ENCODE peak calls at places on chromosomes 3 and 15, in eight cellular contexts. One of them, this sample, is unnamed.

GRCh38 chr3:188151438-188151837 is 2.5 kb upstream of the LPP start:
- DNase-seq in mammary epithelial cell: no peak
- DNase-seq in GM23338: no peak
- DNase-seq in HCT116: no peak
- DNase-seq in fibroblast of pulmonary artery: peak
- DNase-seq in dorsolateral prefrontal cortex: no peak
- DNase-seq in choroid plexus epithelial cell: peak
- DNase-seq in GM13977: no peak
- DNase-seq in this sample: no peak

GRCh38 chr3:53498993-53499641 is 4.7 kb downstream of the CACNA1D start:
- DNase-seq in mammary epithelial cell: no peak
- DNase-seq in GM23338: peak
- DNase-seq in HCT116: no peak
- DNase-seq in fibroblast of pulmonary artery: no peak
- DNase-seq in dorsolateral prefrontal cortex: no peak
- DNase-seq in choroid plexus epithelial cell: no peak
- DNase-seq in GM13977: no peak
- DNase-seq in this sample: no peak

GRCh38 chr3:122955916-122956684 is 71.5 kb downstream of the SEMA5B start:
- DNase-seq in mammary epithelial cell: no peak
- DNase-seq in GM23338: no peak
- DNase-seq in HCT116: no peak
- DNase-seq in fibroblast of pulmonary artery: no peak
- DNase-seq in dorsolateral prefrontal cortex: no peak
- DNase-seq in choroid plexus epithelial cell: no peak
- DNase-seq in GM13977: no peak
- DNase-seq in this sample: no peak

GRCh38 chr3:178306427-178307115 is 229.7 kb upstream of the KCNMB2 start:
- DNase-seq in mammary epithelial cell: no peak
- DNase-seq in GM23338: no peak
- DNase-seq in HCT116: no peak
- DNase-seq in fibroblast of pulmonary artery: no peak
- DNase-seq in dorsolateral prefrontal cortex: no peak
- DNase-seq in choroid plexus epithelial cell: no peak
- DNase-seq in GM13977: no peak
- DNase-seq in this sample: no peak

GRCh38 chr3:128492353-128493220 is at the start of gene GATA2:
- DNase-seq in mammary epithelial cell: no peak
- DNase-seq in GM23338: peak
- DNase-seq in HCT116: no peak
- DNase-seq in fibroblast of pulmonary artery: no peak
- DNase-seq in dorsolateral prefrontal cortex: no peak
- DNase-seq in choroid plexus epithelial cell: no peak
- DNase-seq in GM13977: no peak
- DNase-seq in this sample: peak

GRCh38 chr3:170806676-170807075 is 63.3 kb downstream of the RPL22L1 start:
- DNase-seq in mammary epithelial cell: peak
- DNase-seq in GM23338: no peak
- DNase-seq in HCT116: no peak
- DNase-seq in fibroblast of pulmonary artery: no peak
- DNase-seq in dorsolateral prefrontal cortex: no peak
- DNase-seq in choroid plexus epithelial cell: no peak
- DNase-seq in GM13977: no peak
- DNase-seq in this sample: no peak

GRCh38 chr15:44308415-44308814 is 19.9 kb downstream of the GOLM2 start:
- DNase-seq in mammary epithelial cell: no peak
- DNase-seq in GM23338: no peak
- DNase-seq in HCT116: no peak
- DNase-seq in fibroblast of pulmonary artery: no peak
- DNase-seq in dorsolateral prefrontal cortex: no peak
- DNase-seq in choroid plexus epithelial cell: no peak
- DNase-seq in GM13977: peak
- DNase-seq in this sample: no peak

GRCh38 chr15:28043625-28044520 is 55.2 kb downstream of the OCA2 start:
- DNase-seq in mammary epithelial cell: no peak
- DNase-seq in GM23338: no peak
- DNase-seq in HCT116: no peak
- DNase-seq in fibroblast of pulmonary artery: no peak
- DNase-seq in dorsolateral prefrontal cortex: no peak
- DNase-seq in choroid plexus epithelial cell: no peak
- DNase-seq in GM13977: no peak
- DNase-seq in this sample: no peak

GRCh38 chr3:58093573-58094195 is 85.5 kb downstream of the FLNB start:
- DNase-seq in mammary epithelial cell: peak
- DNase-seq in GM23338: no peak
- DNase-seq in HCT116: no peak
- DNase-seq in fibroblast of pulmonary artery: peak
- DNase-seq in dorsolateral prefrontal cortex: no peak
- DNase-seq in choroid plexus epithelial cell: peak
- DNase-seq in GM13977: no peak
- DNase-seq in this sample: no peak

GRCh38 chr15:36447373-36447772 is 132.1 kb upstream of the CDIN1 start:
- DNase-seq in mammary epithelial cell: no peak
- DNase-seq in GM23338: no peak
- DNase-seq in HCT116: no peak
- DNase-seq in fibroblast of pulmonary artery: no peak
- DNase-seq in dorsolateral prefrontal cortex: no peak
- DNase-seq in choroid plexus epithelial cell: no peak
- DNase-seq in GM13977: no peak
- DNase-seq in this sample: no peak

GRCh38 chr3:106006001-106006400 is 137.2 kb upstream of the CBLB start:
- DNase-seq in mammary epithelial cell: peak
- DNase-seq in GM23338: no peak
- DNase-seq in HCT116: no peak
- DNase-seq in fibroblast of pulmonary artery: peak
- DNase-seq in dorsolateral prefrontal cortex: no peak
- DNase-seq in choroid plexus epithelial cell: peak
- DNase-seq in GM13977: no peak
- DNase-seq in this sample: no peak

GRCh38 chr15:60005352-60006202 is 1.5 kb downstream of the FOXB1 start:
- DNase-seq in mammary epithelial cell: no peak
- DNase-seq in GM23338: peak
- DNase-seq in HCT116: no peak
- DNase-seq in fibroblast of pulmonary artery: no peak
- DNase-seq in dorsolateral prefrontal cortex: no peak
- DNase-seq in choroid plexus epithelial cell: no peak
- DNase-seq in GM13977: peak
- DNase-seq in this sample: no peak

GRCh38 chr3:184158394-184158793 is 3.2 kb downstream of the DVL3 start:
- DNase-seq in mammary epithelial cell: no peak
- DNase-seq in GM23338: no peak
- DNase-seq in HCT116: no peak
- DNase-seq in fibroblast of pulmonary artery: no peak
- DNase-seq in dorsolateral prefrontal cortex: no peak
- DNase-seq in choroid plexus epithelial cell: no peak
- DNase-seq in GM13977: no peak
- DNase-seq in this sample: no peak
- TF ChIP-seq CTCF in mammary epithelial cell: no peak
- TF ChIP-seq CTCF in GM23338: no peak
- TF ChIP-seq CTCF in HCT116: no peak
- TF ChIP-seq CTCF in fibroblast of pulmonary artery: no peak
- TF ChIP-seq CTCF in dorsolateral prefrontal cortex: no peak
- TF ChIP-seq CTCF in choroid plexus epithelial cell: no peak
- TF ChIP-seq CTCF in GM13977: no peak
- TF ChIP-seq CTCF in this sample: no peak

DNA sequence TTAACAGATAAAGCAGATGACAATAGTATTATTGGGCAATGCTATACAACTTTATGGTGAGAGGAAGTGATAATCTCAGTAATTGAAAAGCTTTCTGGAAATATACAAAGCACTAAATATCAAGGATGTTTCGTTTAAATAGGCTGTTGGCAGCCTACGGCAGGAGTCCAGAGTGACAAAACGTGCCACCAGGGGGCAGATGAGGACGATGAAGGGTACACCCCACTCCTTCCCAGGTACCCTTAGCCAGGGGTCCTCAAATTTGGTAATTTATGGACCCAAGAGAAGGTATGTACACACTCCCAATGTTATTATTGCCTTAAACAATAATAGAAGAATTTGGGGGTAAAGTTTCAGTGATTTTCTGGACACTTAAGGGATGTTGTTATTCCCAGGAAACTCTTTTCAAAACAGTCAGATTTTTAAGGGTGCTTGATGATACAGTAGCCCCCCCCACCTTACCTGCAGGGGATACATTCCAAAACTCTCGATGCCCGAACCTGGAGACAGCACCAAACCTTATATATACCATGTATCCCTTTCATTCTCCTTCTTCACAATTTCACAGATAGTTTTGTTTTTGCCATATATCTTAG is 1.4 kb upstream of the MAGEL2 start:
- DNase-seq in mammary epithelial cell: no peak
- DNase-seq in GM23338: peak
- DNase-seq in HCT116: no peak
- DNase-seq in fibroblast of pulmonary artery: peak
- DNase-seq in dorsolateral prefrontal cortex: peak
- DNase-seq in choroid plexus epithelial cell: peak
- DNase-seq in GM13977: no peak
- DNase-seq in this sample: no peak
- TF ChIP-seq CTCF in mammary epithelial cell: peak
- TF ChIP-seq CTCF in GM23338: peak
- TF ChIP-seq CTCF in HCT116: no peak
- TF ChIP-seq CTCF in fibroblast of pulmonary artery: peak
- TF ChIP-seq CTCF in dorsolateral prefrontal cortex: peak
- TF ChIP-seq CTCF in choroid plexus epithelial cell: peak
- TF ChIP-seq CTCF in GM13977: peak
- TF ChIP-seq CTCF in this sample: peak

GRCh38 chr15:78421241-78421994 is 16.6 kb upstream of the IREB2 start:
- DNase-seq in mammary epithelial cell: no peak
- DNase-seq in GM23338: no peak
- DNase-seq in HCT116: no peak
- DNase-seq in fibroblast of pulmonary artery: no peak
- DNase-seq in dorsolateral prefrontal cortex: no peak
- DNase-seq in choroid plexus epithelial cell: no peak
- DNase-seq in GM13977: no peak
- DNase-seq in this sample: no peak

GRCh38 chr15:78422571-78423340 is 15.3 kb upstream of the IREB2 start:
- DNase-seq in mammary epithelial cell: peak
- DNase-seq in GM23338: peak
- DNase-seq in HCT116: peak
- DNase-seq in fibroblast of pulmonary artery: peak
- DNase-seq in dorsolateral prefrontal cortex: peak
- DNase-seq in choroid plexus epithelial cell: peak
- DNase-seq in GM13977: peak
- DNase-seq in this sample: no peak

GRCh38 chr15:78420220-78420619 is 17.8 kb upstream of the IREB2 start:
- DNase-seq in mammary epithelial cell: no peak
- DNase-seq in GM23338: no peak
- DNase-seq in HCT116: no peak
- DNase-seq in fibroblast of pulmonary artery: no peak
- DNase-seq in dorsolateral prefrontal cortex: no peak
- DNase-seq in choroid plexus epithelial cell: no peak
- DNase-seq in GM13977: no peak
- DNase-seq in this sample: no peak

GRCh38 chr15:78419331-78419730 is 18.7 kb upstream of the IREB2 start:
- DNase-seq in mammary epithelial cell: no peak
- DNase-seq in GM23338: no peak
- DNase-seq in HCT116: no peak
- DNase-seq in fibroblast of pulmonary artery: no peak
- DNase-seq in dorsolateral prefrontal cortex: no peak
- DNase-seq in choroid plexus epithelial cell: no peak
- DNase-seq in GM13977: no peak
- DNase-seq in this sample: no peak

DNA sequence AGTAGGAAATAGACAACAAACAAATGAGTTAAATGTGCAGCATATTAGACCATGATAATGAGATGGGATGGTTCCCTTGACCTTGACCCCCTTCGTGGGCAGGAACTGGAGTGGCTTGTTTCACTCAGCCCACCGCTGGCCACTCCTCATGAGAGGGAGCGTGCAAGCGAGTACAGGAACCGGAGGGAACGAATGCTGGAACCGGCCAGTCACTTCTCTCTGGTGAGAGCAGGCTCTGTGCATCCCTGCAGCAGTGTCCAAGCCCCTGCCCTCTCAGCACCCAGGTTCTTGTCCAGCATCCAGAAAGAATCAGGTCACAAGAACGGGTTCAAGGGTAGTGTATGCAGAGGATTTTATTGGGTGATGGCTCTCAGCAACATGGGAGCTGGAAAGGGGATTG is 17.2 kb upstream of the IREB2 start:
- DNase-seq in mammary epithelial cell: no peak
- DNase-seq in GM23338: no peak
- DNase-seq in HCT116: no peak
- DNase-seq in fibroblast of pulmonary artery: no peak
- DNase-seq in dorsolateral prefrontal cortex: no peak
- DNase-seq in choroid plexus epithelial cell: no peak
- DNase-seq in GM13977: no peak
- DNase-seq in this sample: no peak
- TF ChIP-seq CTCF in mammary epithelial cell: no peak
- TF ChIP-seq CTCF in GM23338: no peak
- TF ChIP-seq CTCF in HCT116: no peak
- TF ChIP-seq CTCF in fibroblast of pulmonary artery: no peak
- TF ChIP-seq CTCF in dorsolateral prefrontal cortex: no peak
- TF ChIP-seq CTCF in choroid plexus epithelial cell: no peak
- TF ChIP-seq CTCF in GM13977: no peak
- TF ChIP-seq CTCF in this sample: no peak

GRCh38 chr3:61527011-61527410 is 34.4 kb upstream of the PTPRG start:
- DNase-seq in mammary epithelial cell: no peak
- DNase-seq in GM23338: no peak
- DNase-seq in HCT116: no peak
- DNase-seq in fibroblast of pulmonary artery: no peak
- DNase-seq in dorsolateral prefrontal cortex: no peak
- DNase-seq in choroid plexus epithelial cell: no peak
- DNase-seq in GM13977: no peak
- DNase-seq in this sample: no peak

GRCh38 chr3:61535826-61536225 is 25.5 kb upstream of the PTPRG start:
- DNase-seq in mammary epithelial cell: no peak
- DNase-seq in GM23338: no peak
- DNase-seq in HCT116: no peak
- DNase-seq in fibroblast of pulmonary artery: no peak
- DNase-seq in dorsolateral prefrontal cortex: no peak
- DNase-seq in choroid plexus epithelial cell: no peak
- DNase-seq in GM13977: no peak
- DNase-seq in this sample: no peak

GRCh38 chr3:61532739-61533500 is 28.5 kb upstream of the PTPRG start:
- DNase-seq in mammary epithelial cell: no peak
- DNase-seq in GM23338: no peak
- DNase-seq in HCT116: no peak
- DNase-seq in fibroblast of pulmonary artery: no peak
- DNase-seq in dorsolateral prefrontal cortex: no peak
- DNase-seq in choroid plexus epithelial cell: no peak
- DNase-seq in GM13977: no peak
- DNase-seq in this sample: no peak

GRCh38 chr3:61530355-61530754 is 31.0 kb upstream of the PTPRG start:
- DNase-seq in mammary epithelial cell: peak
- DNase-seq in GM23338: peak
- DNase-seq in HCT116: peak
- DNase-seq in fibroblast of pulmonary artery: peak
- DNase-seq in dorsolateral prefrontal cortex: no peak
- DNase-seq in choroid plexus epithelial cell: peak
- DNase-seq in GM13977: no peak
- DNase-seq in this sample: no peak

DNA sequence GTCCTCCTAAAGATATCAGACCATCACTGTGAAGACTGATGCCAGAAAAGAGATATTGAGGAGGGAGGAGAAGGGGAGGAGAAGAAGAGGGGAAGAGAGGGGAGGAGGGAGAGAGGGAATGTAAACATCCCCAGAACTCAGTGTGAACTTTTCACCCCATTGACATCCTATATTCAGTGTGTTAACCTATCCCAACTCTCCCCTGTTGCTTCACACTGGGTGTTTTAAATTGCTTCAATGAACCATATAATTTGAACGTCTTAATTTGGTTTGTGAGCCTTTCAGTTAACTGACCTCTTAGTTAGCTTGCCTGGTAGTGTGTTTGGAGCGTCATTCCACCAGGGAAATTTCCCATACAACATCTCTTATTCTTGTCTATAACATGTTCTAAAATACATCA is 29.8 kb upstream of the PTPRG start:
- DNase-seq in mammary epithelial cell: no peak
- DNase-seq in GM23338: no peak
- DNase-seq in HCT116: no peak
- DNase-seq in fibroblast of pulmonary artery: no peak
- DNase-seq in dorsolateral prefrontal cortex: no peak
- DNase-seq in choroid plexus epithelial cell: no peak
- DNase-seq in GM13977: no peak
- DNase-seq in this sample: no peak
- TF ChIP-seq CTCF in mammary epithelial cell: no peak
- TF ChIP-seq CTCF in GM23338: no peak
- TF ChIP-seq CTCF in HCT116: no peak
- TF ChIP-seq CTCF in fibroblast of pulmonary artery: no peak
- TF ChIP-seq CTCF in dorsolateral prefrontal cortex: no peak
- TF ChIP-seq CTCF in choroid plexus epithelial cell: no peak
- TF ChIP-seq CTCF in GM13977: no peak
- TF ChIP-seq CTCF in this sample: no peak